ENCODE peak calls at places on chromosomes 4 and X, in five cellular contexts. One of them, this sample, is unnamed.

GRCh38 chrX:40012039-40012799 is 85.5 kb downstream of the BCOR start:
- DNase-seq in vagina: no peak
- DNase-seq in cardiac muscle cell: no peak
- DNase-seq in AG04450: no peak
- DNase-seq in GM06990: no peak
- DNase-seq in this sample: no peak

GRCh38 chr4:85475631-85476233 is 782 bp downstream of the ARHGAP24 start:
- DNase-seq in vagina: no peak
- DNase-seq in GM06990: no peak
- DNase-seq in AG04450: no peak
- DNase-seq in cardiac muscle cell: peak; percentile 63
- DNase-seq in this sample: no peak

GRCh38 chr4:4269856-4270255 is 20.1 kb downstream of the LYAR start:
- DNase-seq in vagina: no peak
- DNase-seq in GM06990: no peak
- DNase-seq in cardiac muscle cell: no peak
- DNase-seq in AG04450: no peak
- DNase-seq in this sample: no peak

GRCh38 chrX:111511477-111511876 is at the start of gene SERTM2:
- DNase-seq in cardiac muscle cell: peak; percentile 83
- DNase-seq in GM06990: no peak
- DNase-seq in AG04450: no peak
- DNase-seq in vagina: no peak
- DNase-seq in this sample: peak; percentile 9

GRCh38 chr4:101651778-101652177 is 138.8 kb upstream of the BANK1 start:
- DNase-seq in cardiac muscle cell: peak; percentile 62
- DNase-seq in vagina: no peak
- DNase-seq in GM06990: no peak
- DNase-seq in AG04450: no peak
- DNase-seq in this sample: no peak

GRCh38 chr4:10108391-10108790 is 8.2 kb downstream of the WDR1 start:
- DNase-seq in AG04450: no peak
- DNase-seq in cardiac muscle cell: no peak
- DNase-seq in vagina: no peak
- DNase-seq in GM06990: no peak
- DNase-seq in this sample: no peak

GRCh38 chrX:34770511-34770910 is 113.4 kb upstream of the TMEM47 start:
- DNase-seq in GM06990: no peak
- DNase-seq in cardiac muscle cell: no peak
- DNase-seq in AG04450: no peak
- DNase-seq in vagina: no peak
- DNase-seq in this sample: no peak

GRCh38 chrX:22542641-22543040 is 269.9 kb downstream of the CBLL2 start:
- DNase-seq in AG04450: no peak
- DNase-seq in cardiac muscle cell: no peak
- DNase-seq in GM06990: no peak
- DNase-seq in vagina: no peak
- DNase-seq in this sample: no peak

GRCh38 chrX:11381464-11381863 is 88.3 kb downstream of the AMELX start:
- DNase-seq in GM06990: peak; percentile 1
- DNase-seq in AG04450: peak; percentile 18
- DNase-seq in vagina: no peak
- DNase-seq in cardiac muscle cell: peak; percentile 23
- DNase-seq in this sample: peak; percentile 49

GRCh38 chrX:71198066-71198465 is 25.0 kb upstream of the GJB1 start:
- DNase-seq in cardiac muscle cell: no peak
- DNase-seq in vagina: no peak
- DNase-seq in AG04450: no peak
- DNase-seq in GM06990: peak; percentile 30
- DNase-seq in this sample: no peak

GRCh38 chr4:178577933-178578332 is 1135.7 kb upstream of the AGA start:
- DNase-seq in AG04450: no peak
- DNase-seq in cardiac muscle cell: peak; percentile 8
- DNase-seq in vagina: no peak
- DNase-seq in GM06990: no peak
- DNase-seq in this sample: no peak

GRCh38 chrX:131633285-131633917 is 89.5 kb downstream of the OR13H1 start:
- DNase-seq in GM06990: no peak
- DNase-seq in AG04450: no peak
- DNase-seq in vagina: no peak
- DNase-seq in cardiac muscle cell: peak; percentile 86
- DNase-seq in this sample: peak; percentile 32

GRCh38 chr4:184748251-184748652 is 14.4 kb upstream of the CENPU start:
- DNase-seq in GM06990: no peak
- DNase-seq in vagina: no peak
- DNase-seq in AG04450: no peak
- DNase-seq in cardiac muscle cell: no peak
- DNase-seq in this sample: no peak

GRCh38 chrX:77167993-77168392 is 279.2 kb upstream of the FGF16 start:
- DNase-seq in GM06990: no peak
- DNase-seq in AG04450: no peak
- DNase-seq in cardiac muscle cell: no peak
- DNase-seq in vagina: no peak
- DNase-seq in this sample: no peak

GRCh38 chr4:72451349-72451748 is 117.7 kb downstream of the ADAMTS3 start:
- DNase-seq in cardiac muscle cell: no peak
- DNase-seq in AG04450: no peak
- DNase-seq in GM06990: no peak
- DNase-seq in vagina: no peak
- DNase-seq in this sample: no peak

GRCh38 chr4:184446132-184446531 is 28.2 kb downstream of the IRF2 start:
- DNase-seq in GM06990: no peak
- DNase-seq in cardiac muscle cell: no peak
- DNase-seq in AG04450: no peak
- DNase-seq in vagina: no peak
- DNase-seq in this sample: no peak

GRCh38 chr4:86670739-86671138 is 76.6 kb downstream of the PTPN13 start:
- DNase-seq in vagina: no peak
- DNase-seq in GM06990: no peak
- DNase-seq in AG04450: peak; percentile 6
- DNase-seq in cardiac muscle cell: no peak
- DNase-seq in this sample: peak; percentile 29

GRCh38 chr4:108333353-108333920 is 164.7 kb upstream of the LEF1 start:
- DNase-seq in GM06990: no peak
- DNase-seq in vagina: no peak
- DNase-seq in cardiac muscle cell: no peak
- DNase-seq in AG04450: no peak
- DNase-seq in this sample: no peak

GRCh38 chr4:24213936-24214335 is 324.1 kb upstream of the PPARGC1A start:
- DNase-seq in GM06990: no peak
- DNase-seq in vagina: no peak
- DNase-seq in cardiac muscle cell: no peak
- DNase-seq in AG04450: no peak
- DNase-seq in this sample: no peak

GRCh38 chr4:5760936-5761480 is 50.0 kb downstream of the EVC start:
- DNase-seq in cardiac muscle cell: no peak
- DNase-seq in vagina: no peak
- DNase-seq in AG04450: no peak
- DNase-seq in GM06990: no peak
- DNase-seq in this sample: no peak

GRCh38 chr4:37689353-37689752 is 3.2 kb upstream of the RELL1 start:
- DNase-seq in GM06990: no peak
- DNase-seq in AG04450: no peak
- DNase-seq in cardiac muscle cell: no peak
- DNase-seq in vagina: no peak
- DNase-seq in this sample: no peak

GRCh38 chrX:18886005-18886343 is 97.9 kb downstream of the PHKA2 start:
- DNase-seq in vagina: no peak
- DNase-seq in cardiac muscle cell: no peak
- DNase-seq in AG04450: no peak
- DNase-seq in GM06990: peak; percentile 57
- DNase-seq in this sample: no peak

GRCh38 chrX:150234126-150234525 is 129.0 kb upstream of the MAMLD1 start:
- DNase-seq in AG04450: no peak
- DNase-seq in vagina: no peak
- DNase-seq in cardiac muscle cell: no peak
- DNase-seq in GM06990: no peak
- DNase-seq in this sample: no peak

GRCh38 chrX:66030505-66031317 is 9.2 kb downstream of the VSIG4 start:
- DNase-seq in GM06990: no peak
- DNase-seq in AG04450: no peak
- DNase-seq in vagina: no peak
- DNase-seq in cardiac muscle cell: peak; percentile 15
- DNase-seq in this sample: no peak

GRCh38 chr4:7650606-7651400 is 216.1 kb upstream of the PSAPL1 start:
- DNase-seq in cardiac muscle cell: peak; percentile 57
- DNase-seq in AG04450: no peak
- DNase-seq in vagina: no peak
- DNase-seq in GM06990: no peak
- DNase-seq in this sample: no peak

GRCh38 chr4:40763228-40763716 is 13.5 kb downstream of the NSUN7 start:
- DNase-seq in GM06990: peak; percentile 73
- DNase-seq in cardiac muscle cell: no peak
- DNase-seq in AG04450: peak; percentile 3
- DNase-seq in vagina: no peak
- DNase-seq in this sample: no peak

GRCh38 chrX:131728295-131729145 is 184.6 kb downstream of the OR13H1 start:
- DNase-seq in AG04450: no peak
- DNase-seq in cardiac muscle cell: no peak
- DNase-seq in vagina: peak; percentile 92
- DNase-seq in GM06990: peak; percentile 63
- DNase-seq in this sample: peak; percentile 84

GRCh38 chr4:8181844-8182243 is 17.2 kb upstream of the SH3TC1 start:
- DNase-seq in GM06990: no peak
- DNase-seq in vagina: no peak
- DNase-seq in AG04450: no peak
- DNase-seq in cardiac muscle cell: peak; percentile 75
- DNase-seq in this sample: no peak

GRCh38 chr4:120331486-120332281 is 265.0 kb upstream of the MAD2L1 start:
- DNase-seq in vagina: no peak
- DNase-seq in GM06990: no peak
- DNase-seq in AG04450: no peak
- DNase-seq in cardiac muscle cell: no peak
- DNase-seq in this sample: peak; percentile 41

GRCh38 chrX:69031181-69031580 is 134.1 kb downstream of the PJA1 start:
- DNase-seq in cardiac muscle cell: peak; percentile 36
- DNase-seq in GM06990: no peak
- DNase-seq in AG04450: no peak
- DNase-seq in vagina: no peak
- DNase-seq in this sample: no peak

GRCh38 chrX:85375333-85375738 is 4.1 kb downstream of the POF1B start:
- DNase-seq in cardiac muscle cell: peak; percentile 51
- DNase-seq in vagina: no peak
- DNase-seq in AG04450: no peak
- DNase-seq in GM06990: no peak
- DNase-seq in this sample: no peak

GRCh38 chr4:102543030-102543505 is 41.9 kb downstream of the NFKB1 start:
- DNase-seq in GM06990: no peak
- DNase-seq in cardiac muscle cell: no peak
- DNase-seq in vagina: no peak
- DNase-seq in AG04450: no peak
- DNase-seq in this sample: no peak

DNA sequence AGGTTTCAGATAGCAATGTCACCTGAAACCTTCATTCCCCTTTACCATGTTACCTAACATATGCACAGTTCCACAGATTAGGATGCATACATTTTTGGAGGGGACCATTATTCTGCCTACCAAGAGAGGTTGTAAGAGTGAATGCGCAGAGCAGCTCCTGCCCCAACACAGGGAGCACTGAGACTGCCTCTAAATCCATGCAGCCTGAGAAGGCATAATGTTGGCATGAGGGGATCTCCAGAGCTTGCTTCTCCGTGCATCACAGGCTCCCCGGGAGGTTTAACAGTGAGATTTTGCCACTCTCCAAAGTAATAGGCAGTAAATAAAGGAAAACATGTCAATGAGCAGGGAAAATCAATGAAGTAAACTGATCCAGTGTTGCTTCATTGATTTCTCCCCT is 410.8 kb downstream of the PCDH7 start:
- DNase-seq in GM06990: no peak
- DNase-seq in cardiac muscle cell: no peak
- DNase-seq in vagina: no peak
- DNase-seq in AG04450: no peak
- DNase-seq in this sample: no peak
- H3K4me3 ChIP-seq in GM06990: no peak overlapping the region
- H3K4me3 ChIP-seq in cardiac muscle cell: no peak overlapping the region
- H3K4me3 ChIP-seq in vagina: no peak overlapping the region
- H3K4me3 ChIP-seq in AG04450: no peak overlapping the region
- H3K4me3 ChIP-seq in this sample: no peak overlapping the region

GRCh38 chrX:13805241-13805640 is 11.7 kb downstream of the GPM6B start:
- DNase-seq in cardiac muscle cell: no peak
- DNase-seq in vagina: no peak
- DNase-seq in GM06990: no peak
- DNase-seq in AG04450: no peak
- DNase-seq in this sample: no peak
- TF ChIP-seq CTCF in cardiac muscle cell: no peak
- TF ChIP-seq CTCF in vagina: no peak
- TF ChIP-seq CTCF in GM06990: peak; percentile 16
- TF ChIP-seq CTCF in AG04450: no peak
- TF ChIP-seq CTCF in this sample: no peak

GRCh38 chr4:119034276-119035008 is 101.2 kb upstream of the MYOZ2 start:
- DNase-seq in vagina: no peak
- DNase-seq in AG04450: no peak
- DNase-seq in cardiac muscle cell: no peak
- DNase-seq in GM06990: no peak
- DNase-seq in this sample: no peak
- H3K4me3 ChIP-seq in vagina: no peak overlapping the region
- H3K4me3 ChIP-seq in AG04450: no peak overlapping the region
- H3K4me3 ChIP-seq in cardiac muscle cell: no peak overlapping the region
- H3K4me3 ChIP-seq in GM06990: no peak overlapping the region
- H3K4me3 ChIP-seq in this sample: no peak overlapping the region

GRCh38 chrX:118346258-118347094 is 570 bp downstream of the WDR44 start:
- DNase-seq in GM06990: peak; percentile 68
- DNase-seq in cardiac muscle cell: peak; percentile 44
- DNase-seq in AG04450: no peak
- DNase-seq in vagina: no peak
- DNase-seq in this sample: no peak
- TF ChIP-seq CTCF in GM06990: peak; percentile 15
- TF ChIP-seq CTCF in cardiac muscle cell: peak; percentile 11
- TF ChIP-seq CTCF in AG04450: no peak
- TF ChIP-seq CTCF in vagina: no peak
- TF ChIP-seq CTCF in this sample: no peak

DNA sequence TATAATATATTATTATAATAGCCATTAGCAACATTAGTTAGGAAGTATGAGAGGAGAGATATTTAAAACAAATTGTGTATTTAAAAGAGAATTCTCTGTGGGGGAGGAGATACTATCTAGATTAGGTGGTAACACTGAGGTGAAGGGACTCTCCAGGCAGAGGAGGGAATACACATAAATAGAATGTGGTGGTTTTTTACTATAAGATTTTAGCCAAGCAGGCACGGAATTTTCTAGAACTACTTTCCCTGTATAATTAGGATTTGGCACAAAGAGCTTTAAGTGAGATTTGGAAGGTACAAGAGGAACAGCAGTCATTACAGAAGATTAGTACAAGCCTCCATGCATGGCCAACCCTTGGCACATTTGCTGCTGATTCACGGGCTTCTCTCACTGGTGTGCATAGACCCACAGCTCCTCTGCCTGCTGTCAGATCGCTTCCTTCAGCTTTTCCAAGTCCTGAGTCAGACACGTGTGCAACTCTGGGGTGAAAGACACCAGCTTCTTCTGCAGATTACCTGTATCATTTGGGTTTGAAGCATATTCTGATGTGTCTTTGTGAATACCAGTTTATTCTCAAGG is 685.5 kb downstream of the KCTD8 start:
- DNase-seq in vagina: no peak
- DNase-seq in GM06990: peak; percentile 22
- DNase-seq in AG04450: no peak
- DNase-seq in cardiac muscle cell: no peak
- DNase-seq in this sample: no peak
- H3K4me3 ChIP-seq in vagina: no peak overlapping the region
- H3K4me3 ChIP-seq in GM06990: peak overlapping the region; percentile 65
- H3K4me3 ChIP-seq in AG04450: no peak overlapping the region
- H3K4me3 ChIP-seq in cardiac muscle cell: no peak overlapping the region
- H3K4me3 ChIP-seq in this sample: no peak overlapping the region

GRCh38 chr4:100462206-100462605 is 55.6 kb downstream of the EMCN start:
- DNase-seq in AG04450: no peak
- DNase-seq in GM06990: no peak
- DNase-seq in cardiac muscle cell: no peak
- DNase-seq in vagina: no peak
- DNase-seq in this sample: peak; percentile 6
- TF ChIP-seq CTCF in AG04450: no peak
- TF ChIP-seq CTCF in GM06990: no peak
- TF ChIP-seq CTCF in cardiac muscle cell: no peak
- TF ChIP-seq CTCF in vagina: no peak
- TF ChIP-seq CTCF in this sample: no peak